ENCODE peak calls at places on chromosomes 12 and 14, in ten cellular contexts. G, T, U, E, Y, I, D, J, C and W are unnamed samples.
A peak's percentile ranks its signal among the peaks of the same experiment; 100 is the strongest.

GRCh38 chr14:49960453-49960852 is 67.6 kb downstream of the ARF6 start:
- DNase-seq in G (no peak), T (no peak), U (no peak), E (no peak), Y (no peak), I (no peak), D (no peak), J (no peak), C (peak; percentile 65), W (no peak)

GRCh38 chr14:68637106-68638021 is 155.5 kb downstream of the ZFP36L1 start:
- DNase-seq in G (no peak), T (peak; percentile 66), U (peak; percentile 93), E (no peak), Y (no peak), I (no peak), D (no peak), J (no peak), C (no peak), W (no peak)

GRCh38 chr12:94770777-94771176 is 120.4 kb upstream of the TMCC3 start:
- DNase-seq in G (no peak), T (no peak), U (no peak), E (no peak), Y (no peak), I (no peak), D (no peak), J (no peak), C (no peak), W (peak; percentile 18)

GRCh38 chr14:103393687-103394626 is 8.7 kb downstream of the MARK3 start:
- DNase-seq in G (peak; percentile 42), T (no peak), U (no peak), E (no peak), Y (no peak), I (no peak), D (no peak), J (peak; percentile 58), C (peak; percentile 57), W (no peak)

GRCh38 chr14:93113678-93114067 is 2.1 kb downstream of the ITPK1 start:
- DNase-seq in G (no peak), T (no peak), U (no peak), E (no peak), Y (no peak), I (no peak), D (no peak), J (no peak), C (no peak), W (no peak)

GRCh38 chr12:104681012-104681690 is 224.4 kb downstream of the CHST11 start:
- DNase-seq in G (no peak), T (no peak), U (no peak), E (no peak), Y (no peak), I (no peak), D (no peak), J (no peak), C (no peak), W (no peak)

GRCh38 chr14:64612021-64612380 is 62.2 kb downstream of the PPP1R36 start:
- DNase-seq in G (peak; percentile 67), T (no peak), U (no peak), E (no peak), Y (no peak), I (no peak), D (no peak), J (no peak), C (no peak), W (no peak)

GRCh38 chr12:70982991-70983390 is 62.5 kb upstream of the PTPRR start:
- DNase-seq in G (no peak), T (no peak), U (no peak), E (no peak), Y (no peak), I (no peak), D (no peak), J (no peak), C (no peak), W (no peak)

GRCh38 chr12:120938496-120938895 is 34.3 kb upstream of the SPPL3 start:
- DNase-seq in G (no peak), T (no peak), U (no peak), E (no peak), Y (no peak), I (no peak), D (no peak), J (no peak), C (no peak), W (no peak)

GRCh38 chr12:120939954-120940353 is 35.8 kb upstream of the SPPL3 start:
- DNase-seq in G (no peak), T (no peak), U (no peak), E (no peak), Y (no peak), I (no peak), D (no peak), J (no peak), C (no peak), W (no peak)

GRCh38 chr12:120940799-120941198 is 36.6 kb upstream of the SPPL3 start:
- DNase-seq in G (peak; percentile 29), T (no peak), U (no peak), E (no peak), Y (no peak), I (no peak), D (no peak), J (no peak), C (peak; percentile 51), W (no peak)

GRCh38 chr12:120941412-120941811 is 36.9 kb upstream of the HNF1A start:
- DNase-seq in G (no peak), T (no peak), U (no peak), E (no peak), Y (no peak), I (no peak), D (no peak), J (no peak), C (no peak), W (no peak)

DNA sequence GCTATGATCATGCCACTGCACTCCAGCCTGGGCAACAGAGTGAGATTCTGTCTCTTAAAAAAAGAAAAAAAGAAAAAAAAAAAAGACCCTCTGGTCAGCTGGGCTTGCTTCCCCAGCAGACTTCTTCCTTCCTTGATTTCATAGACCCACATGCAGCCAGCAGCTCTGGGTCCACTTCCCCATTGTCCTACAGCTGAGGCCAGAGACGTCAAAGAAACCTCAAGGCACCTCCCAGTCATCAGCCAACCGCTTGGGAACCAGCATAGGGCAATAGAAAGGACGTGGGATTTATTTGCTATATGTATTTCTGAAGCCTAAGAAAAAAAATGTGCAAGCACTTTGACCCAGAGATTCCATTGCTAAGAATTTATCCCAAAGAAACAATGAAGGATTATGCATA is 35.4 kb upstream of the SPPL3 start:
- DNase-seq in G (no peak), T (no peak), U (no peak), E (no peak), Y (no peak), I (no peak), D (peak; percentile 33), J (no peak), C (peak; percentile 75), W (no peak)
- TF ChIP-seq POLR2A in G (no peak), T (no peak), U (no peak), E (no peak), Y (no peak), I (no peak), D (no peak), J (no peak), C (no peak), W (no peak)

DNA sequence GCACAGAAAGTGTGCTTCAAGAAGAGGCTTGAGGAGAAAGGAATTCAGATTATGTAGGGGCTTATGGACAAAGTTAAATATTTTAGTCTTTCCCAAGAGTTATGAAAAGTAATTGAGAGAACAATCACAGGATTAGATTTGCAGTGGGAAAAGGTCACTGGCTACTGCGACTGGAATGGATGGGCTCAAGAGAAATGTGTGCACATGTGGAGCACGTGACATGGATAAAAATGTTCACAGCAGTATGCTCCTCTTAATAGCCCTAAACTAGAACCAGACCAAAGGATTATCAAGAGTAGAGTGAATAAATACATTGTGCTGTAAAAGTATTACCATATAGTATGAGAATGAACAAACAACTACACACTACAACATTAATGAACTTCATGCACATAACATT is 78.1 kb downstream of the ABCD2 start:
- DNase-seq in G (no peak), T (no peak), U (no peak), E (no peak), Y (no peak), I (no peak), D (no peak), J (no peak), C (no peak), W (no peak)
- TF ChIP-seq EP300 in G (no peak), T (no peak), U (no peak), E (no peak), Y (no peak), I (no peak), D (no peak), J (no peak), C (no peak), W (no peak)

GRCh38 chr12:46389130-46389616 is 16.6 kb upstream of the SLC38A2 start:
- DNase-seq in G (no peak), T (no peak), U (no peak), E (no peak), Y (no peak), I (no peak), D (peak; percentile 88), J (no peak), C (no peak), W (no peak)

GRCh38 chr12:46390304-46390703 is 17.7 kb upstream of the SLC38A2 start:
- DNase-seq in G (no peak), T (no peak), U (no peak), E (no peak), Y (no peak), I (peak; percentile 46), D (no peak), J (no peak), C (no peak), W (no peak)

GRCh38 chr12:46387697-46388096 is 15.1 kb upstream of the SLC38A2 start:
- DNase-seq in G (no peak), T (no peak), U (no peak), E (no peak), Y (no peak), I (no peak), D (no peak), J (no peak), C (no peak), W (peak; percentile 36)

GRCh38 chr12:46386877-46387629 is 14.5 kb upstream of the SLC38A2 start:
- DNase-seq in G (peak; percentile 47), T (no peak), U (no peak), E (no peak), Y (no peak), I (no peak), D (no peak), J (no peak), C (peak; percentile 60), W (peak; percentile 43)

GRCh38 chr12:46388427-46388992 is 15.9 kb upstream of the SLC38A2 start:
- DNase-seq in G (no peak), T (no peak), U (no peak), E (no peak), Y (no peak), I (no peak), D (no peak), J (no peak), C (no peak), W (no peak)
- H3K4me3 ChIP-seq in G (no peak overlapping the region), T (no peak overlapping the region), U (no peak overlapping the region), E (no peak overlapping the region), Y (no peak overlapping the region), I (no peak overlapping the region), D (no peak overlapping the region), J (no peak overlapping the region), C (no peak overlapping the region), W (no peak overlapping the region)

DNA sequence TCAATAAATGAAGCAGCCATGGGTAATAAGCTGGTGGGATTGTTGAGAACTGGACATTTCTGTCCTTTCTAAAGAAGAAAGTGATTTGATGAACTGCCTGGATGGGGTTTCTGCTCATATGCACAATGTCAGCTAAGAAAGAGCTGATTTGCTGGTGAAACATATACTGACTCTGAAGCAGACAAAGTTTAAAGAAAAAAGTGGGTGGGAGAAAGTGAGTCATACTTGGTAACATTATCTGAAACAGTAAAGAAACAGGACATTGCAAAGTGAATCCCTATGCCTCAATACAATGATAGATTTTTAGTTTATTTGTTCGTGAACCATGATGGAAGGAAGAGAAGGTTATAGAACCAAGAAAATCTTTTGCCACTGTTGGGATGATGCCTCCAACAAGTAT is 95.6 kb upstream of the DNM1L start:
- DNase-seq in G (no peak), T (no peak), U (no peak), E (no peak), Y (no peak), I (no peak), D (no peak), J (no peak), C (no peak), W (no peak)
- TF ChIP-seq POLR2A in G (no peak), T (no peak), U (no peak), E (no peak), Y (no peak), I (no peak), D (no peak), J (no peak), C (no peak), W (no peak)